ENCODE peak calls at places on chromosomes 12 and 14, in eight cellular contexts. One of them, this sample, is unnamed.

GRCh38 chr14:22380511-22381455 is 208.2 kb downstream of the DAD1 start:
- DNase-seq in IMR-90: peak
- DNase-seq in A549: no peak
- DNase-seq in Peyer's patch: no peak
- DNase-seq in suprapubic skin: no peak
- DNase-seq in body of pancreas: no peak
- DNase-seq in esophagus muscularis mucosa: no peak
- DNase-seq in lower leg skin: no peak
- DNase-seq in this sample: no peak

GRCh38 chr12:75722714-75723200 is 211.3 kb upstream of the KRR1 start:
- DNase-seq in suprapubic skin: peak
- DNase-seq in esophagus muscularis mucosa: no peak
- DNase-seq in Peyer's patch: peak
- DNase-seq in A549: peak
- DNase-seq in IMR-90: peak
- DNase-seq in lower leg skin: peak
- DNase-seq in body of pancreas: peak
- DNase-seq in this sample: peak

GRCh38 chr12:27505124-27505523 is 18.9 kb upstream of the PPFIBP1 start:
- DNase-seq in body of pancreas: no peak
- DNase-seq in suprapubic skin: no peak
- DNase-seq in IMR-90: peak
- DNase-seq in lower leg skin: no peak
- DNase-seq in Peyer's patch: no peak
- DNase-seq in esophagus muscularis mucosa: no peak
- DNase-seq in A549: no peak
- DNase-seq in this sample: no peak

GRCh38 chr14:102949801-102950451 is 27.5 kb downstream of the AMN start:
- DNase-seq in suprapubic skin: peak
- DNase-seq in body of pancreas: no peak
- DNase-seq in lower leg skin: no peak
- DNase-seq in Peyer's patch: no peak
- DNase-seq in esophagus muscularis mucosa: no peak
- DNase-seq in IMR-90: peak
- DNase-seq in A549: no peak
- DNase-seq in this sample: no peak

GRCh38 chr14:103739466-103739792 is 23.8 kb downstream of the ZFYVE21 start:
- DNase-seq in IMR-90: no peak
- DNase-seq in suprapubic skin: no peak
- DNase-seq in Peyer's patch: no peak
- DNase-seq in lower leg skin: no peak
- DNase-seq in esophagus muscularis mucosa: no peak
- DNase-seq in A549: no peak
- DNase-seq in body of pancreas: no peak
- DNase-seq in this sample: no peak

GRCh38 chr14:101502761-101503392 is 58.4 kb upstream of the DIO3 start:
- DNase-seq in A549: no peak
- DNase-seq in suprapubic skin: peak
- DNase-seq in lower leg skin: no peak
- DNase-seq in esophagus muscularis mucosa: no peak
- DNase-seq in IMR-90: no peak
- DNase-seq in body of pancreas: peak
- DNase-seq in Peyer's patch: peak
- DNase-seq in this sample: no peak

GRCh38 chr14:103576371-103577024 is 13.7 kb downstream of the COA8 start:
- DNase-seq in suprapubic skin: peak
- DNase-seq in esophagus muscularis mucosa: peak
- DNase-seq in body of pancreas: peak
- DNase-seq in lower leg skin: peak
- DNase-seq in Peyer's patch: peak
- DNase-seq in IMR-90: peak
- DNase-seq in A549: peak
- DNase-seq in this sample: peak

GRCh38 chr12:109759076-109759420 is 45.4 kb downstream of the FAM222A start:
- DNase-seq in IMR-90: no peak
- DNase-seq in suprapubic skin: peak
- DNase-seq in lower leg skin: no peak
- DNase-seq in A549: no peak
- DNase-seq in Peyer's patch: peak
- DNase-seq in esophagus muscularis mucosa: no peak
- DNase-seq in body of pancreas: peak
- DNase-seq in this sample: no peak

GRCh38 chr14:55317907-55318306 is 46.7 kb downstream of the FBXO34 start:
- DNase-seq in lower leg skin: no peak
- DNase-seq in body of pancreas: no peak
- DNase-seq in Peyer's patch: no peak
- DNase-seq in IMR-90: no peak
- DNase-seq in suprapubic skin: no peak
- DNase-seq in esophagus muscularis mucosa: no peak
- DNase-seq in A549: no peak
- DNase-seq in this sample: no peak

GRCh38 chr14:65784574-65784973 is 372.0 kb downstream of the FUT8 start:
- DNase-seq in lower leg skin: no peak
- DNase-seq in esophagus muscularis mucosa: no peak
- DNase-seq in A549: no peak
- DNase-seq in IMR-90: no peak
- DNase-seq in suprapubic skin: no peak
- DNase-seq in Peyer's patch: no peak
- DNase-seq in body of pancreas: no peak
- DNase-seq in this sample: no peak

GRCh38 chr12:116236986-116237385 is 40.5 kb downstream of the MED13L start:
- DNase-seq in body of pancreas: no peak
- DNase-seq in IMR-90: no peak
- DNase-seq in suprapubic skin: no peak
- DNase-seq in Peyer's patch: no peak
- DNase-seq in A549: no peak
- DNase-seq in esophagus muscularis mucosa: no peak
- DNase-seq in lower leg skin: no peak
- DNase-seq in this sample: no peak

GRCh38 chr12:26010293-26010821 is 51.9 kb downstream of the RASSF8 start:
- DNase-seq in body of pancreas: no peak
- DNase-seq in esophagus muscularis mucosa: no peak
- DNase-seq in suprapubic skin: no peak
- DNase-seq in IMR-90: no peak
- DNase-seq in A549: no peak
- DNase-seq in lower leg skin: no peak
- DNase-seq in Peyer's patch: no peak
- DNase-seq in this sample: peak

GRCh38 chr12:121432740-121433476 is 33.0 kb downstream of the RNF34 start:
- DNase-seq in suprapubic skin: no peak
- DNase-seq in lower leg skin: no peak
- DNase-seq in IMR-90: no peak
- DNase-seq in A549: no peak
- DNase-seq in body of pancreas: no peak
- DNase-seq in Peyer's patch: no peak
- DNase-seq in esophagus muscularis mucosa: no peak
- DNase-seq in this sample: no peak

GRCh38 chr12:93002278-93003054 is 73.4 kb upstream of the EEA1 start:
- DNase-seq in lower leg skin: peak
- DNase-seq in A549: no peak
- DNase-seq in suprapubic skin: no peak
- DNase-seq in Peyer's patch: no peak
- DNase-seq in IMR-90: peak
- DNase-seq in body of pancreas: no peak
- DNase-seq in esophagus muscularis mucosa: no peak
- DNase-seq in this sample: no peak

GRCh38 chr14:68278568-68279436 is 459.2 kb downstream of the RAD51B start:
- DNase-seq in Peyer's patch: no peak
- DNase-seq in body of pancreas: no peak
- DNase-seq in suprapubic skin: no peak
- DNase-seq in IMR-90: peak
- DNase-seq in A549: peak
- DNase-seq in esophagus muscularis mucosa: peak
- DNase-seq in lower leg skin: peak
- DNase-seq in this sample: peak

GRCh38 chr14:63431466-63431865 is 111.7 kb downstream of the PPP2R5E start:
- DNase-seq in body of pancreas: no peak
- DNase-seq in A549: no peak
- DNase-seq in Peyer's patch: no peak
- DNase-seq in esophagus muscularis mucosa: no peak
- DNase-seq in lower leg skin: no peak
- DNase-seq in IMR-90: no peak
- DNase-seq in suprapubic skin: no peak
- DNase-seq in this sample: no peak

GRCh38 chr12:43308776-43309175 is 243.2 kb downstream of the ADAMTS20 start:
- DNase-seq in A549: no peak
- DNase-seq in esophagus muscularis mucosa: no peak
- DNase-seq in Peyer's patch: no peak
- DNase-seq in IMR-90: no peak
- DNase-seq in lower leg skin: no peak
- DNase-seq in suprapubic skin: no peak
- DNase-seq in body of pancreas: no peak
- DNase-seq in this sample: no peak

GRCh38 chr14:105365101-105365500 is 33.2 kb upstream of the TEX22 start:
- DNase-seq in A549: no peak
- DNase-seq in suprapubic skin: no peak
- DNase-seq in body of pancreas: no peak
- DNase-seq in lower leg skin: no peak
- DNase-seq in esophagus muscularis mucosa: no peak
- DNase-seq in IMR-90: no peak
- DNase-seq in Peyer's patch: no peak
- DNase-seq in this sample: no peak

GRCh38 chr14:30227871-30228270 is 300.2 kb upstream of the PRKD1 start:
- DNase-seq in suprapubic skin: no peak
- DNase-seq in Peyer's patch: no peak
- DNase-seq in esophagus muscularis mucosa: no peak
- DNase-seq in A549: no peak
- DNase-seq in body of pancreas: no peak
- DNase-seq in lower leg skin: peak
- DNase-seq in IMR-90: peak
- DNase-seq in this sample: no peak

GRCh38 chr12:11773889-11774677 is 124.6 kb downstream of the ETV6 start:
- DNase-seq in lower leg skin: no peak
- DNase-seq in body of pancreas: no peak
- DNase-seq in A549: no peak
- DNase-seq in Peyer's patch: no peak
- DNase-seq in suprapubic skin: no peak
- DNase-seq in esophagus muscularis mucosa: no peak
- DNase-seq in IMR-90: no peak
- DNase-seq in this sample: no peak
- TF ChIP-seq POLR2A in lower leg skin: no peak
- TF ChIP-seq POLR2A in body of pancreas: no peak
- TF ChIP-seq POLR2A in A549: no peak
- TF ChIP-seq POLR2A in Peyer's patch: no peak
- TF ChIP-seq POLR2A in suprapubic skin: no peak
- TF ChIP-seq POLR2A in esophagus muscularis mucosa: no peak
- TF ChIP-seq POLR2A in IMR-90: no peak
- TF ChIP-seq POLR2A in this sample: no peak

DNA sequence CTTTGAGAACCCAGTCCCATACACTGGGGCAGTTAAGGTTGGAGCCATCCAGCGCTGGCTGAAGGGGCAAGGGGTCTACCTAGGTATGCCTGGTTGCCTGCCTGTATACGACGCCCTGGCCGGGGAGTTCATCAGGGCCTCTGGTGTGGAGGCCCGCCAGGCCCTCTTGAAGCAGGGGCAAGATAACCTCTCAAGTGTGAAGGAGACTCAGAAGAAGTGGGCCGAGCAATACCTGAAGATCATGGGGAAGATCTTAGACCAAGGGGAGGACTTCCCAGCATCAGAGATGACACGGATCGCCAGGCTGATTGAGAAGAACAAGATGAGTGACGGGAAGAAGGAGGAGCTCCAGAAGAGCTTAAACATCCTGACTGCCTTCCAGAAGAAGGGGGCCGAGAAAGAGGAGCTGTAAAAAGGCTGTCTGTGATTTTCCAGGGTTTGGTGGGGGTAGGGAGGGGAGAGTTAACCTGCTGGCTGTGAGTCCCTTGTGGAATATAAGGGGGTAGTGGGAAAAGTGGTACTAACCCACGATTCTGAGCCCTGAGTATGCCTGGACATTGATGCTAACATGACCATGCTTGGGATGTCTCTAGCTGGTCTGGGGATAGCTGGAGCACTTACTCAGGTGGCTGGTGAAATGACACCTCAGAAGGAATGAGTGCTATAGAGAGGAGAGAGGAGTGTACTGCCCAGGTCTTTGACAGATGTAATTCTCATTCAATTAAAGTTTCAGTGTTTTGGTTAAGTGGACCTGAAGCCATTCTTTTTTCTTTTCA is 9.2 kb downstream of the ERP29 start:
- DNase-seq in esophagus muscularis mucosa: no peak
- DNase-seq in IMR-90: no peak
- DNase-seq in suprapubic skin: no peak
- DNase-seq in lower leg skin: no peak
- DNase-seq in body of pancreas: no peak
- DNase-seq in Peyer's patch: no peak
- DNase-seq in A549: no peak
- DNase-seq in this sample: no peak
- TF ChIP-seq POLR2A in esophagus muscularis mucosa: no peak
- TF ChIP-seq POLR2A in IMR-90: no peak
- TF ChIP-seq POLR2A in suprapubic skin: no peak
- TF ChIP-seq POLR2A in lower leg skin: no peak
- TF ChIP-seq POLR2A in body of pancreas: no peak
- TF ChIP-seq POLR2A in Peyer's patch: no peak
- TF ChIP-seq POLR2A in A549: no peak
- TF ChIP-seq POLR2A in this sample: no peak

DNA sequence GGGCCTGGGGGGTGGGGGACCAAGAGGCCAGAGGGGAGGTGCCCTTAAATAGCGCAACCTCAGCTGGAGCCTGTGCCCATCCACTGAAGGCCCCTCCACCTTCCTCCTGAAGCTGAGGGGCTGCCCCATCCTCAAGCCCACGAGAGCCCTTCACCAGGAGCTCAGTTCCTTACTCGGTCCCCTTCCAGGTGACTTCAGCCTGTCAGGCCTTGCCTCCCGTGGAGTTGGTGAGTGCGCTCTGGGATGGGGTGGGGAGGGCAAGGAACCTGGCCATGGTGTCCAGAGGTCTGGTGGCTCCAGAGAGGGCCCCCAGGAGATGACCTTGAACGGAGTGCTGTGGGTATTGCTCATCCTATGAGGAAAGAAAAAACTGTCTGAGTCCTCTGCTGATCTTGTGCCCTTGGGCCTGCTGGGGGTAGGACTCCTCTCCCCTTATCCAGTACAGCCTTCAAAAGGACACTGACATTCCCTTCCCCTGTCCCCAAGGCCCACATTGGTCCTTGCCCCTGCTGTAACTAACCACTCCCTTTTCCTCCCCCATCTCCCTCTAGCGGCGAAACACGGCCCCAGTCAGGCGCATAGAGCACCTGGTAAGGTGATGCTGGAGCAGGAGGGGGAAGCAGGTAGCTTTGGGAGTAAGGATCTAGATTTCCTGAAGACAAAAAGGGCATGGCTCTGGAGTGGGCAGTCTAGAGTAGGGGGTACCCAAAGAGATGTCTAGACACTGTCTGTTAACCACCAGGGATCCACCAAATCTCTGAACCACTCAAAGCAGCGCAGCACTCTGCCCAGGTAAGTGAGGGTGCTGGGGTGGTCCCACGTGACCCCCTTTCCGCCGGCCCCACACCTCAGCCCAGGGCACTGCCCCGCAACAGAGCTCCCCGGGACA is 3.6 kb downstream of the TNS2 start:
- DNase-seq in lower leg skin: no peak
- DNase-seq in suprapubic skin: peak
- DNase-seq in A549: peak
- DNase-seq in body of pancreas: peak
- DNase-seq in Peyer's patch: peak
- DNase-seq in esophagus muscularis mucosa: no peak
- DNase-seq in IMR-90: no peak
- DNase-seq in this sample: no peak
- TF ChIP-seq POLR2A in lower leg skin: no peak
- TF ChIP-seq POLR2A in suprapubic skin: no peak
- TF ChIP-seq POLR2A in A549: no peak
- TF ChIP-seq POLR2A in body of pancreas: no peak
- TF ChIP-seq POLR2A in Peyer's patch: peak
- TF ChIP-seq POLR2A in esophagus muscularis mucosa: no peak
- TF ChIP-seq POLR2A in IMR-90: no peak
- TF ChIP-seq POLR2A in this sample: no peak

GRCh38 chr12:132604108-132605054 is 6.0 kb downstream of the LRCOL1 start:
- DNase-seq in A549: no peak
- DNase-seq in esophagus muscularis mucosa: no peak
- DNase-seq in IMR-90: no peak
- DNase-seq in lower leg skin: no peak
- DNase-seq in Peyer's patch: no peak
- DNase-seq in suprapubic skin: no peak
- DNase-seq in body of pancreas: no peak
- DNase-seq in this sample: no peak
- TF ChIP-seq POLR2A in A549: no peak
- TF ChIP-seq POLR2A in esophagus muscularis mucosa: no peak
- TF ChIP-seq POLR2A in IMR-90: no peak
- TF ChIP-seq POLR2A in lower leg skin: no peak
- TF ChIP-seq POLR2A in Peyer's patch: no peak
- TF ChIP-seq POLR2A in suprapubic skin: no peak
- TF ChIP-seq POLR2A in body of pancreas: no peak
- TF ChIP-seq POLR2A in this sample: no peak

This sample was measured in H54.